ENCODE peak calls at places on chromosomes 5 and 9, in six cellular contexts. T, L, O, I, B and C are unnamed samples.

GRCh38 chr9:136645903-136646754 is 16.6 kb upstream of the EGFL7 start:
- DNase-seq in T (no peak), L (no peak), O (no peak), I (no peak), B (no peak), C (no peak)

GRCh38 chr9:100472268-100472667 is 681 bp upstream of the TMEFF1 start:
- DNase-seq in T (no peak), L (no peak), O (no peak), I (no peak), B (no peak), C (no peak)

GRCh38 chr5:5645198-5645597 is 222.7 kb downstream of the ICE1 start:
- DNase-seq in T (no peak), L (no peak), O (no peak), I (no peak), B (no peak), C (no peak)

GRCh38 chr5:80140496-80140895 is 105.3 kb downstream of the THBS4 start:
- DNase-seq in T (no peak), L (no peak), O (no peak), I (no peak), B (peak), C (no peak)

GRCh38 chr9:89226076-89226475 is 47.5 kb upstream of the SHC3 start:
- DNase-seq in T (no peak), L (peak), O (no peak), I (peak), B (no peak), C (no peak)

GRCh38 chr9:90642570-90643539 is at the start of gene DIRAS2:
- DNase-seq in T (no peak), L (peak), O (peak), I (peak), B (no peak), C (peak)

GRCh38 chr9:134455951-134456739 is 129.9 kb downstream of the RXRA start:
- DNase-seq in T (peak), L (peak), O (peak), I (peak), B (peak), C (no peak)

GRCh38 chr9:113734826-113735225 is 141.3 kb upstream of the ZNF618 start:
- DNase-seq in T (no peak), L (no peak), O (no peak), I (no peak), B (no peak), C (no peak)

GRCh38 chr5:2192496-2192895 is 309.8 kb upstream of the IRX4 start:
- DNase-seq in T (no peak), L (no peak), O (no peak), I (no peak), B (no peak), C (no peak)

GRCh38 chr9:71048271-71048670 is 73.2 kb downstream of the TRPM3 start:
- DNase-seq in T (no peak), L (no peak), O (no peak), I (no peak), B (no peak), C (no peak)

GRCh38 chr9:94002316-94003140 is 47.4 kb upstream of the BARX1 start:
- DNase-seq in T (no peak), L (peak), O (peak), I (peak), B (no peak), C (peak)

GRCh38 chr9:33448159-33448511 is 742 bp upstream of the AQP3 start:
- DNase-seq in T (no peak), L (no peak), O (no peak), I (no peak), B (no peak), C (no peak)

GRCh38 chr9:61667559-61668121 is 477.8 kb downstream of the SPATA31A7 start:
- DNase-seq in T (no peak), L (no peak), O (no peak), I (no peak), B (no peak), C (peak)

GRCh38 chr9:97593960-97594359 is 39.2 kb downstream of the TSTD2 start:
- DNase-seq in T (no peak), L (no peak), O (no peak), I (peak), B (no peak), C (no peak)

GRCh38 chr9:72718503-72718902 is 197.1 kb downstream of the TMC1 start:
- DNase-seq in T (no peak), L (no peak), O (no peak), I (no peak), B (no peak), C (no peak)

GRCh38 chr9:128143409-128144238 is 5.6 kb upstream of the LCN2 start:
- DNase-seq in T (no peak), L (no peak), O (no peak), I (peak), B (no peak), C (no peak)

GRCh38 chr5:127683006-127683405 is 20.2 kb upstream of the CCDC192 start:
- DNase-seq in T (no peak), L (no peak), O (no peak), I (no peak), B (no peak), C (no peak)

GRCh38 chr5:78157001-78157400 is 137.5 kb downstream of the AP3B1 start:
- DNase-seq in T (no peak), L (no peak), O (no peak), I (no peak), B (no peak), C (peak)

GRCh38 chr5:33592245-33592644 is 151.5 kb downstream of the TARS1 start:
- DNase-seq in T (no peak), L (no peak), O (no peak), I (no peak), B (no peak), C (no peak)

GRCh38 chr5:40904205-40904993 is 4.9 kb upstream of the C7 start:
- DNase-seq in T (peak), L (peak), O (peak), I (peak), B (no peak), C (peak)

GRCh38 chr5:43193171-43193951 is 1.3 kb downstream of the NIM1K start:
- DNase-seq in T (peak), L (peak), O (peak), I (peak), B (no peak), C (no peak)

GRCh38 chr5:98201006-98201620 is 572.4 kb upstream of the RGMB start:
- DNase-seq in T (no peak), L (no peak), O (no peak), I (no peak), B (no peak), C (no peak)

GRCh38 chr5:173056783-173057061 is 570 bp downstream of the CREBRF start:
- DNase-seq in T (no peak), L (no peak), O (peak), I (no peak), B (no peak), C (peak)

GRCh38 chr5:13708432-13708831 is 236.1 kb downstream of the DNAH5 start:
- DNase-seq in T (no peak), L (no peak), O (no peak), I (peak), B (no peak), C (no peak)

GRCh38 chr9:125089331-125089730 is 54.0 kb downstream of the SCAI start:
- DNase-seq in T (no peak), L (no peak), O (no peak), I (no peak), B (no peak), C (no peak)

GRCh38 chr9:94084314-94084713 is at the start of gene PTPDC1:
- DNase-seq in T (no peak), L (peak), O (no peak), I (peak), B (no peak), C (no peak)

GRCh38 chr5:132785355-132785754 is 8.3 kb upstream of the SEPTIN8 start:
- DNase-seq in T (no peak), L (no peak), O (no peak), I (no peak), B (no peak), C (no peak)

GRCh38 chr9:84990416-84990815 is 320.9 kb downstream of the NTRK2 start:
- DNase-seq in T (no peak), L (peak), O (no peak), I (no peak), B (no peak), C (no peak)

GRCh38 chr5:105885266-105885665 is 1785.5 kb downstream of the EFNA5 start:
- DNase-seq in T (no peak), L (no peak), O (no peak), I (peak), B (no peak), C (no peak)

GRCh38 chr9:124377551-124377950 is 37.7 kb downstream of the PSMB7 start:
- DNase-seq in T (no peak), L (no peak), O (no peak), I (no peak), B (no peak), C (no peak)

GRCh38 chr5:157917909-157918809 is 59.2 kb upstream of the CLINT1 start:
- DNase-seq in T (no peak), L (peak), O (peak), I (peak), B (peak), C (peak)

GRCh38 chr9:1025131-1025530 is 25.0 kb upstream of the DMRT2 start:
- DNase-seq in T (no peak), L (no peak), O (no peak), I (no peak), B (no peak), C (no peak)

GRCh38 chr5:143641549-143641955 is 170.4 kb upstream of the HMHB1 start:
- DNase-seq in T (no peak), L (no peak), O (no peak), I (no peak), B (no peak), C (no peak)

GRCh38 chr5:96149546-96149945 is 187.9 kb upstream of the ELL2 start:
- DNase-seq in T (no peak), L (peak), O (no peak), I (peak), B (no peak), C (no peak)

GRCh38 chr9:123377211-123377971 is 21.4 kb downstream of the CRB2 start:
- DNase-seq in T (no peak), L (no peak), O (no peak), I (no peak), B (no peak), C (no peak)